ENCODE peak calls at places on chromosomes 3 and 15, in seven cellular contexts. One of them, this sample, is unnamed.

GRCh38 chr15:47460775-47461174 is 256.5 kb upstream of the SEMA6D start:
- DNase-seq in cerebellum: no peak
- DNase-seq in NCI-H748 treated with DMSO at 0.1 percent for 48 hours: no peak
- DNase-seq in mucosa of descending colon: no peak
- DNase-seq in CD8-positive, alpha-beta T cell: no peak
- DNase-seq in HepG2: no peak
- DNase-seq in HuH-7.5: no peak
- DNase-seq in this sample: no peak

GRCh38 chr3:115698851-115699535 is 75.7 kb downstream of the GAP43 start:
- DNase-seq in NCI-H748 treated with DMSO at 0.1 percent for 48 hours: peak
- DNase-seq in HuH-7.5: no peak
- DNase-seq in cerebellum: no peak
- DNase-seq in CD8-positive, alpha-beta T cell: no peak
- DNase-seq in mucosa of descending colon: no peak
- DNase-seq in HepG2: no peak
- DNase-seq in this sample: peak

GRCh38 chr15:34514251-34514760 is 69.1 kb downstream of the GOLGA8B start:
- DNase-seq in HuH-7.5: no peak
- DNase-seq in CD8-positive, alpha-beta T cell: no peak
- DNase-seq in mucosa of descending colon: peak
- DNase-seq in HepG2: no peak
- DNase-seq in cerebellum: peak
- DNase-seq in NCI-H748 treated with DMSO at 0.1 percent for 48 hours: no peak
- DNase-seq in this sample: peak

GRCh38 chr3:129602309-129602708 is 4.2 kb downstream of the PLXND1 start:
- DNase-seq in cerebellum: no peak
- DNase-seq in NCI-H748 treated with DMSO at 0.1 percent for 48 hours: no peak
- DNase-seq in HepG2: no peak
- DNase-seq in mucosa of descending colon: no peak
- DNase-seq in CD8-positive, alpha-beta T cell: no peak
- DNase-seq in HuH-7.5: no peak
- DNase-seq in this sample: no peak

GRCh38 chr3:149673393-149673792 is 15.6 kb upstream of the WWTR1 start:
- DNase-seq in HepG2: no peak
- DNase-seq in CD8-positive, alpha-beta T cell: no peak
- DNase-seq in cerebellum: no peak
- DNase-seq in NCI-H748 treated with DMSO at 0.1 percent for 48 hours: no peak
- DNase-seq in HuH-7.5: no peak
- DNase-seq in mucosa of descending colon: no peak
- DNase-seq in this sample: no peak

GRCh38 chr3:157128771-157129671 is 30.9 kb downstream of the CCNL1 start:
- DNase-seq in CD8-positive, alpha-beta T cell: peak
- DNase-seq in cerebellum: no peak
- DNase-seq in mucosa of descending colon: peak
- DNase-seq in NCI-H748 treated with DMSO at 0.1 percent for 48 hours: no peak
- DNase-seq in HepG2: peak
- DNase-seq in HuH-7.5: no peak
- DNase-seq in this sample: no peak

GRCh38 chr3:196735751-196736150 is 3.9 kb upstream of the PAK2 start:
- DNase-seq in HepG2: no peak
- DNase-seq in HuH-7.5: no peak
- DNase-seq in CD8-positive, alpha-beta T cell: no peak
- DNase-seq in mucosa of descending colon: no peak
- DNase-seq in cerebellum: no peak
- DNase-seq in NCI-H748 treated with DMSO at 0.1 percent for 48 hours: no peak
- DNase-seq in this sample: no peak

GRCh38 chr3:27216955-27217552 is 152.1 kb downstream of the NEK10 start:
- DNase-seq in HuH-7.5: no peak
- DNase-seq in cerebellum: no peak
- DNase-seq in NCI-H748 treated with DMSO at 0.1 percent for 48 hours: no peak
- DNase-seq in HepG2: no peak
- DNase-seq in mucosa of descending colon: no peak
- DNase-seq in CD8-positive, alpha-beta T cell: no peak
- DNase-seq in this sample: no peak